ENCODE peak calls at places on chromosomes 1 and 21, in seven cellular contexts. W is dorsolateral prefrontal cortex, O is fibroblast of lung, H is neural progenitor cell, K is hepatocyte, E is Peyer's patch, V is endothelial cell of umbilical vein. C is an unnamed sample.

GRCh38 chr1:221794079-221794670 is 52.3 kb upstream of the DUSP10 start:
- DNase-seq in W (no peak), O (peak), H (no peak), K (no peak), E (no peak), V (no peak), C (no peak)

GRCh38 chr1:91575909-91576519 is 75.4 kb downstream of the CDC7 start:
- DNase-seq in W (no peak), O (peak), H (no peak), K (no peak), E (no peak), V (peak), C (no peak)

GRCh38 chr1:216047821-216048220 is 375.4 kb downstream of the USH2A start:
- DNase-seq in W (no peak), O (peak), H (no peak), K (no peak), E (no peak), V (no peak), C (no peak)

GRCh38 chr1:6580119-6580587 is 359 bp downstream of the ZBTB48 start:
- DNase-seq in W (no peak), O (no peak), H (no peak), K (no peak), E (no peak), V (no peak), C (peak)

GRCh38 chr1:9984253-9984652 is 12.8 kb upstream of the RBP7 start:
- DNase-seq in W (no peak), O (no peak), H (no peak), K (no peak), E (no peak), V (no peak), C (no peak)

GRCh38 chr21:14886001-14886400 is 178.8 kb downstream of the NRIP1 start:
- DNase-seq in W (no peak), O (no peak), H (no peak), K (no peak), E (no peak), V (no peak), C (no peak)

GRCh38 chr1:51957618-51958017 is 32.9 kb downstream of the RAB3B start:
- DNase-seq in W (no peak), O (no peak), H (peak), K (no peak), E (no peak), V (no peak), C (no peak)

GRCh38 chr1:36207339-36207738 is 16.9 kb upstream of the THRAP3 start:
- DNase-seq in W (peak), O (peak), H (no peak), K (no peak), E (no peak), V (no peak), C (peak)

GRCh38 chr1:59354754-59355337 is 58.0 kb downstream of the FGGY start:
- DNase-seq in W (no peak), O (no peak), H (no peak), K (no peak), E (no peak), V (no peak), C (peak)

GRCh38 chr21:28220670-28221069 is 772.0 kb downstream of the LTN1 start:
- DNase-seq in W (no peak), O (peak), H (no peak), K (no peak), E (no peak), V (peak), C (peak)
- H3K4me3 ChIP-seq in W (no peak), O (no peak), H (no peak), K (no peak), E (no peak), V (no peak), C (no peak)

DNA sequence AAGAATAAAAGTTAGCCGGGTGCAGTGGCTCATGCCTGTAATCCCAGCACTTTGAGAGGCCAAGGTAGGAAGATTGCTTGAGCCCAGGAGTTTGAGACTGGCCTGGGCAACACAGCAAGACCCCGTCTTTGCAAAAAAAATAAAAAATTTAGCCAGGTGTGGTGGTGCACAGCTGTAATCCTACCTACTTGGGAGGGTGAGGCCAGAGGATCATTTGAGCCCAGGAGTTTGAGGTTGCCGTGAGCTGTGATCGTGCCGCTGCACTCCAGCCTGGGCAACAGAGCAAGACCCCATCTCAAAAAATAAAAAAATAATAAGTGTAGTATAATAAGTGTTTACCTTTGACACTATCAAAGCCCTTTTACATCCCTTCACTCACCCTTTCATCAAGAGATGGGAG is 5.0 kb downstream of the ACTN2 start:
- DNase-seq in W (no peak), O (no peak), H (no peak), K (no peak), E (no peak), V (no peak), C (no peak)
- TF ChIP-seq CTCF in W (no peak), O (no peak), H (no peak), K (no peak), E (no peak), V (no peak), C (no peak)

DNA sequence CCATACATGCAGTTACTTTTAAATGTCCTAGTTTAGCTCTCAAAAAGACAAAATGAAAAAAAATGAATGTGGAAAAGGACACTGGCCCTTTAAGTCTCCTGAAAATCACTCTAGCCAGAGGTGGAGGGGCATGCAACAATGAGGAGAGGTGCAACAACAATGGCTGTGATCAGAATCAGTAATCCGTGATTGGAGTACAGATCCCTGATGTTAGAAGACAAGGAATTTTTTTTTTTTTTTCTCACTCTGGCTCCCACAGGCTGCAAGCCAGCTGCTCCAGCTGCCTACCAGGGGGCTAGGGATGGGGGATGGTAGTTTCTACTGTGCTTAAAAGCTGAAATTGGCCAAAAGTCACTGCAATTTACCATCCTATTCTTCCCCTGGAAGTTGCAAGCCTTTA is 54.5 kb downstream of the STYXL2 start:
- DNase-seq in W (no peak), O (no peak), H (peak), K (no peak), E (no peak), V (no peak), C (no peak)
- H3K4me3 ChIP-seq in W (no peak), O (no peak), H (peak), K (no peak), E (no peak), V (no peak), C (no peak)

DNA sequence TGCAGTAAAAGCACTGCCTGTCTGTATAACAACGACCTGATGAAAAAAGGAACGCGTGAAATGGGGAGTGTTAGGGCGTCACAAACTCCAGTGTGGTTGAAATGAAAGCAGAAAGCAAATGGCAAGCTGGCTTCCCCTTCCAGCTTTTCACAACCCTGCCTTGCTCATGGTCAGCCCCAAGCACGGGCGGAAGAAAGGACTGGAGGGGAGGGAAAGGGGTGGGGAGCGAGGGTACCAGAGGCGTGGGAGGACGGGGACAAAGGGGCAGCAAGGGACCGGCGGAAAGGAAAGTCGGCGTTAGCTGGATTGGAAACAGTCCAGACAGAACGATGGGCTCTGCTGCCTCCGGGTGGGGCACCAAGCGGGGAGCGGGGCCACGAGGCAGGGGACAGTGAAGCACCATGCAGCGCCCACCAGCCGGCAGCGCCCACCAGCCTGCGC is 9.6 kb downstream of the VPS26C start:
- DNase-seq in W (peak), O (peak), H (no peak), K (no peak), E (no peak), V (peak), C (peak)
- TF ChIP-seq CTCF in W (no peak), O (no peak), H (peak), K (no peak), E (no peak), V (no peak), C (no peak)

GRCh38 chr1:25631750-25632495 is 15.3 kb downstream of the MAN1C1 start:
- DNase-seq in W (no peak), O (no peak), H (no peak), K (no peak), E (no peak), V (peak), C (peak)
- H3K4me3 ChIP-seq in W (no peak), O (no peak), H (no peak), K (no peak), E (no peak), V (no peak), C (no peak)

GRCh38 chr1:198686069-198686728 is 47.4 kb downstream of the PTPRC start:
- DNase-seq in W (no peak), O (peak), H (no peak), K (peak), E (no peak), V (peak), C (peak)
- TF ChIP-seq CTCF in W (peak), O (no peak), H (peak), K (peak), E (peak), V (no peak), C (peak)

DNA sequence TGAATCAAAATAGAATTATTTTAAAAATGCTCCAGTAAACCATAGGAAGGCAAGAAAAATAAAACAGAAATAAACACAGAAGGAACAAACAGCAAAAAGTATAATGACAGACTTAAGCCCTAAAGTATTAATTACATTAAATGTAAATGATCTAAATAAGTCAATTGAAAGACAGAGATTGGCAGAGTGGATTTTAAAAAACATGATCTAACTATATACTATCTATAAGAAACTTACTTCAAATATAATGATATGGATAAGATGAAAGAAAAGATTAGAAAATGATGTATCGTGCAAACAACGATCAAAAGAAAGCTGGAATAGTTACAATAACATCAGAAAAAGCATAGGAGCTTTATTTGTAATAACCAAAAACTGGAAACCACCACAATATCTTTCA is 90.8 kb downstream of the CAMK2N1 start:
- DNase-seq in W (no peak), O (no peak), H (no peak), K (no peak), E (no peak), V (no peak), C (no peak)
- H3K4me3 ChIP-seq in W (no peak), O (no peak), H (no peak), K (no peak), E (no peak), V (no peak), C (no peak)

DNA sequence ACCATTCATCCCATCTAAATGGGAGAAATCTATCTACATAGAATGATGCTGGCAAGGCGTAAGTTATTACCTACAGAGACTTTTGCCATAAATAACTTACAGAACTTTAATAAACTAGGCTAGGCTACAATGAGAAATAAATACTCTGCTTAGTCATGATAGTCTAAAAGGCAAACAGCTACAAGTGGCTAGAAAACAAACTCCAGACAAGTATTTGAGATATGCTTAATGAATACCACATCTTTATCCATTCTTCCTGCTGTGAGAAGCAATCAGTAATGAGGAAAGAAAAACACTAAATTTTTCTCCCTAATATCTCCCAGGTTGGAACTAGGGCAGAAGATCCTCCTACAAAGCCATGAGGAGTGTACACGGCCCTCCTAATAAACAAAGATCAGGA is 187.0 kb upstream of the OLFM3 start:
- DNase-seq in W (no peak), O (no peak), H (no peak), K (no peak), E (no peak), V (no peak), C (no peak)
- TF ChIP-seq CTCF in W (no peak), O (no peak), H (no peak), K (no peak), E (no peak), V (no peak), C (no peak)

GRCh38 chr1:213985181-213986019 is 2.4 kb upstream of the PROX1 start:
- DNase-seq in W (no peak), O (no peak), H (peak), K (peak), E (no peak), V (no peak), C (no peak)

GRCh38 chr1:213987422-213987875 is 324 bp upstream of the PROX1 start:
- DNase-seq in W (no peak), O (no peak), H (peak), K (peak), E (no peak), V (no peak), C (no peak)

GRCh38 chr1:213986020-213986924 is 1.5 kb upstream of the PROX1 start:
- DNase-seq in W (no peak), O (no peak), H (peak), K (no peak), E (no peak), V (no peak), C (no peak)

GRCh38 chr1:213987876-213988638 is at the start of gene PROX1:
- DNase-seq in W (peak), O (peak), H (peak), K (peak), E (peak), V (peak), C (peak)

GRCh38 chr1:213986925-213987250 is 885 bp upstream of the PROX1 start:
- DNase-seq in W (no peak), O (no peak), H (no peak), K (no peak), E (no peak), V (no peak), C (no peak)
- H3K4me3 ChIP-seq in W (peak), O (peak), H (peak), K (peak), E (no peak), V (peak), C (no peak)

GRCh38 chr1:160942926-160943325 is 11.7 kb downstream of the ITLN2 start:
- DNase-seq in W (no peak), O (no peak), H (peak), K (no peak), E (no peak), V (peak), C (peak)
- TF ChIP-seq CTCF in W (no peak), O (no peak), H (peak), K (peak), E (peak), V (no peak), C (peak)

C was measured in fibroblast of villous mesenchyme.